ENCODE peak calls at places on chromosomes 13 and 19, in four cellular contexts. One of them, this sample, is unnamed.

GRCh38 chr19:33252971-33253370 is 27.3 kb upstream of the SLC7A10 start:
- DNase-seq in tibial nerve: no peak
- DNase-seq in fibroblast of lung: no peak
- DNase-seq in endodermal cell: no peak
- DNase-seq in this sample: no peak

GRCh38 chr13:49814551-49815270 is 22.2 kb upstream of the KPNA3 start:
- DNase-seq in tibial nerve: no peak
- DNase-seq in endodermal cell: no peak
- DNase-seq in fibroblast of lung: peak; percentile 23
- DNase-seq in this sample: no peak

GRCh38 chr13:29435125-29435911 is 160.2 kb downstream of the SLC7A1 start:
- DNase-seq in endodermal cell: no peak
- DNase-seq in fibroblast of lung: peak; percentile 95
- DNase-seq in tibial nerve: peak; percentile 8
- DNase-seq in this sample: no peak

GRCh38 chr13:113920173-113920572 is 53.7 kb downstream of the C13orf46 start:
- DNase-seq in endodermal cell: no peak
- DNase-seq in tibial nerve: no peak
- DNase-seq in fibroblast of lung: no peak
- DNase-seq in this sample: peak; percentile 46

GRCh38 chr19:28595722-28596121 is 617.2 kb downstream of the UQCRFS1 start:
- DNase-seq in tibial nerve: no peak
- DNase-seq in fibroblast of lung: no peak
- DNase-seq in endodermal cell: no peak
- DNase-seq in this sample: no peak

GRCh38 chr13:49097374-49097773 is 121.7 kb downstream of the FNDC3A start:
- DNase-seq in tibial nerve: no peak
- DNase-seq in endodermal cell: no peak
- DNase-seq in fibroblast of lung: peak; percentile 89
- DNase-seq in this sample: no peak

GRCh38 chr13:112968380-112968909 is 569 bp upstream of the MCF2L start:
- DNase-seq in endodermal cell: peak; percentile 79
- DNase-seq in fibroblast of lung: no peak
- DNase-seq in tibial nerve: no peak
- DNase-seq in this sample: no peak

GRCh38 chr19:37977992-37978391 is 71.0 kb downstream of the SIPA1L3 start:
- DNase-seq in endodermal cell: no peak
- DNase-seq in fibroblast of lung: peak; percentile 61
- DNase-seq in tibial nerve: no peak
- DNase-seq in this sample: peak; percentile 69

GRCh38 chr13:25771641-25772478 is 280.0 kb downstream of the SHISA2 start:
- DNase-seq in fibroblast of lung: peak; percentile 14
- DNase-seq in endodermal cell: peak; percentile 62
- DNase-seq in tibial nerve: no peak
- DNase-seq in this sample: peak; percentile 71

GRCh38 chr13:30739646-30740642 is 4.6 kb downstream of the ALOX5AP start:
- DNase-seq in fibroblast of lung: peak; percentile 90
- DNase-seq in endodermal cell: peak; percentile 73
- DNase-seq in tibial nerve: no peak
- DNase-seq in this sample: peak; percentile 76

GRCh38 chr19:17902701-17903100 is 30.1 kb upstream of the CCDC124 start:
- DNase-seq in fibroblast of lung: peak; percentile 38
- DNase-seq in tibial nerve: no peak
- DNase-seq in endodermal cell: no peak
- DNase-seq in this sample: no peak

GRCh38 chr13:21837841-21838551 is 167.1 kb downstream of the FGF9 start:
- DNase-seq in fibroblast of lung: no peak
- DNase-seq in endodermal cell: no peak
- DNase-seq in tibial nerve: no peak
- DNase-seq in this sample: peak; percentile 84

GRCh38 chr19:49432141-49433073 is 7.2 kb downstream of the GFY start:
- DNase-seq in endodermal cell: peak; percentile 91
- DNase-seq in fibroblast of lung: no peak
- DNase-seq in tibial nerve: no peak
- DNase-seq in this sample: no peak

GRCh38 chr13:50085063-50085462 is 69.8 kb downstream of the KCNRG start:
- DNase-seq in tibial nerve: no peak
- DNase-seq in endodermal cell: no peak
- DNase-seq in fibroblast of lung: peak; percentile 71
- DNase-seq in this sample: peak; percentile 44

GRCh38 chr19:40700083-40700482 is 9.6 kb upstream of the NUMBL start:
- DNase-seq in endodermal cell: no peak
- DNase-seq in fibroblast of lung: no peak
- DNase-seq in tibial nerve: no peak
- DNase-seq in this sample: no peak

GRCh38 chr13:32734511-32734910 is 148.3 kb downstream of the PDS5B start:
- DNase-seq in fibroblast of lung: peak; percentile 42
- DNase-seq in endodermal cell: no peak
- DNase-seq in tibial nerve: peak; percentile 21
- DNase-seq in this sample: peak; percentile 45

GRCh38 chr13:94079876-94080275 is 399.6 kb downstream of the DCT start:
- DNase-seq in endodermal cell: no peak
- DNase-seq in fibroblast of lung: peak; percentile 69
- DNase-seq in tibial nerve: no peak
- DNase-seq in this sample: no peak

GRCh38 chr19:6464070-6464873 is at the start of gene CRB3:
- DNase-seq in fibroblast of lung: no peak
- DNase-seq in tibial nerve: no peak
- DNase-seq in endodermal cell: peak; percentile 99
- DNase-seq in this sample: no peak

GRCh38 chr19:49019242-49019932 is 2.5 kb upstream of the LHB start:
- DNase-seq in tibial nerve: peak; percentile 25
- DNase-seq in fibroblast of lung: peak; percentile 28
- DNase-seq in endodermal cell: peak; percentile 94
- DNase-seq in this sample: peak; percentile 43

GRCh38 chr13:21537105-21537504 is 66.9 kb downstream of the MICU2 start:
- DNase-seq in fibroblast of lung: peak; percentile 2
- DNase-seq in tibial nerve: no peak
- DNase-seq in endodermal cell: no peak
- DNase-seq in this sample: no peak

GRCh38 chr19:49362048-49362925 is at the start of gene TEAD2:
- DNase-seq in endodermal cell: peak; percentile 92
- DNase-seq in tibial nerve: peak; percentile 69
- DNase-seq in fibroblast of lung: peak; percentile 47
- DNase-seq in this sample: peak; percentile 76

GRCh38 chr19:57583104-57583520 is 833 bp upstream of the ZIK1 start:
- DNase-seq in endodermal cell: no peak
- DNase-seq in tibial nerve: no peak
- DNase-seq in fibroblast of lung: no peak
- DNase-seq in this sample: no peak

GRCh38 chr19:46489445-46490272 is 6.0 kb downstream of the PNMA8B start:
- DNase-seq in fibroblast of lung: peak; percentile 56
- DNase-seq in tibial nerve: peak; percentile 50
- DNase-seq in endodermal cell: peak; percentile 76
- DNase-seq in this sample: no peak

GRCh38 chr13:72204291-72204690 is 337.3 kb upstream of the DACH1 start:
- DNase-seq in fibroblast of lung: peak; percentile 70
- DNase-seq in endodermal cell: no peak
- DNase-seq in tibial nerve: no peak
- DNase-seq in this sample: no peak

GRCh38 chr13:64239372-64239771 is 2823.7 kb upstream of the PCDH20 start:
- DNase-seq in tibial nerve: no peak
- DNase-seq in fibroblast of lung: peak; percentile 49
- DNase-seq in endodermal cell: no peak
- DNase-seq in this sample: no peak

GRCh38 chr13:84417426-84417825 is 535.2 kb upstream of the SLITRK1 start:
- DNase-seq in fibroblast of lung: no peak
- DNase-seq in endodermal cell: no peak
- DNase-seq in tibial nerve: no peak
- DNase-seq in this sample: no peak

GRCh38 chr19:34335914-34336313 is 29.1 kb upstream of the GPI start:
- DNase-seq in tibial nerve: no peak
- DNase-seq in fibroblast of lung: no peak
- DNase-seq in endodermal cell: no peak
- DNase-seq in this sample: no peak

GRCh38 chr13:107099661-107100060 is 531.7 kb upstream of the ARGLU1 start:
- DNase-seq in tibial nerve: no peak
- DNase-seq in fibroblast of lung: peak; percentile 53
- DNase-seq in endodermal cell: no peak
- DNase-seq in this sample: no peak

GRCh38 chr13:20672772-20673171 is 30.7 kb upstream of the IL17D start:
- DNase-seq in fibroblast of lung: peak; percentile 20
- DNase-seq in endodermal cell: no peak
- DNase-seq in tibial nerve: no peak
- DNase-seq in this sample: no peak

GRCh38 chr13:41601718-41602445 is 144.5 kb downstream of the RGCC start:
- DNase-seq in fibroblast of lung: peak; percentile 54
- DNase-seq in tibial nerve: no peak
- DNase-seq in endodermal cell: no peak
- DNase-seq in this sample: no peak

GRCh38 chr13:105343134-105343806 is 1192.2 kb downstream of the EFNB2 start:
- DNase-seq in fibroblast of lung: peak; percentile 42
- DNase-seq in endodermal cell: no peak
- DNase-seq in tibial nerve: no peak
- DNase-seq in this sample: peak; percentile 35

GRCh38 chr13:97322740-97323342 is 100.7 kb downstream of the MBNL2 start:
- DNase-seq in fibroblast of lung: peak; percentile 63
- DNase-seq in tibial nerve: no peak
- DNase-seq in endodermal cell: no peak
- DNase-seq in this sample: no peak

GRCh38 chr13:100664171-100664900 is 10.3 kb downstream of the TMTC4 start:
- DNase-seq in tibial nerve: no peak
- DNase-seq in endodermal cell: no peak
- DNase-seq in fibroblast of lung: no peak
- DNase-seq in this sample: no peak

GRCh38 chr13:33524086-33524485 is 238.5 kb upstream of the STARD13 start:
- DNase-seq in fibroblast of lung: peak; percentile 88
- DNase-seq in tibial nerve: no peak
- DNase-seq in endodermal cell: no peak
- DNase-seq in this sample: no peak

GRCh38 chr19:56732974-56733373 is 61.4 kb upstream of the ZNF835 start:
- DNase-seq in fibroblast of lung: no peak
- DNase-seq in tibial nerve: no peak
- DNase-seq in endodermal cell: no peak
- DNase-seq in this sample: no peak

GRCh38 chr13:46082324-46082723 is 22.5 kb downstream of the CPB2 start:
- DNase-seq in tibial nerve: no peak
- DNase-seq in endodermal cell: no peak
- DNase-seq in fibroblast of lung: no peak
- DNase-seq in this sample: no peak

GRCh38 chr13:46871557-46871956 is 25.3 kb downstream of the HTR2A start:
- DNase-seq in fibroblast of lung: no peak
- DNase-seq in tibial nerve: no peak
- DNase-seq in endodermal cell: no peak
- DNase-seq in this sample: no peak

GRCh38 chr13:29490561-29490960 is 104.9 kb downstream of the SLC7A1 start:
- DNase-seq in fibroblast of lung: no peak
- DNase-seq in endodermal cell: no peak
- DNase-seq in tibial nerve: no peak
- DNase-seq in this sample: no peak

GRCh38 chr19:31725051-31725450 is 375.8 kb upstream of the TSHZ3 start:
- DNase-seq in tibial nerve: no peak
- DNase-seq in endodermal cell: no peak
- DNase-seq in fibroblast of lung: no peak
- DNase-seq in this sample: no peak

GRCh38 chr13:35484384-35484783 is 7.9 kb upstream of the MAB21L1 start:
- DNase-seq in tibial nerve: no peak
- DNase-seq in fibroblast of lung: no peak
- DNase-seq in endodermal cell: no peak
- DNase-seq in this sample: no peak
- H3K4me3 ChIP-seq in tibial nerve: no peak overlapping the region
- H3K4me3 ChIP-seq in fibroblast of lung: no peak overlapping the region
- H3K4me3 ChIP-seq in endodermal cell: no peak overlapping the region
- H3K4me3 ChIP-seq in this sample: no peak overlapping the region

DNA sequence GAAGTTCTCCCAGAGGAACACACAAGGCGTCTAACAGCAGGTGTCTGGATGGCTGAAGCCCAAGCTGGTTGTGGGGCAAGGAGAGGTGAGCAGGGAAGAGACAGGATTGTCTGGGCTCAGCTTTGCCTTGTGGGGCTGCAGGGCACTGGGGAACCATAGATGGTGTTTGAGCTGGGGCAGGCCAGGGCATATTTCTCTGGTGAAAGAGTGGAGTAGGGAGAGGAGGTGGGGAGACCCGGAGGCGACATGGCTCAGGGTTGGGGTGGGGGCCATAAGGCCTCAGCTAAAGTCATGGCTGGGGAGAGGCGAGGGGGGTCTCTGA is 5.4 kb upstream of the PALM start:
- DNase-seq in tibial nerve: no peak
- DNase-seq in endodermal cell: no peak
- DNase-seq in fibroblast of lung: no peak
- DNase-seq in this sample: no peak
- H3K27ac ChIP-seq in tibial nerve: no peak overlapping the region
- H3K27ac ChIP-seq in endodermal cell: no peak overlapping the region
- H3K27ac ChIP-seq in fibroblast of lung: no peak overlapping the region
- H3K27ac ChIP-seq in this sample: no peak overlapping the region

GRCh38 chr13:27967736-27968315 is 1.3 kb downstream of the CDX2 start:
- DNase-seq in fibroblast of lung: no peak
- DNase-seq in tibial nerve: no peak
- DNase-seq in endodermal cell: peak; percentile 63
- DNase-seq in this sample: no peak
- H3K4me3 ChIP-seq in fibroblast of lung: no peak overlapping the region
- H3K4me3 ChIP-seq in tibial nerve: peak overlapping the region; percentile 12
- H3K4me3 ChIP-seq in endodermal cell: no peak overlapping the region
- H3K4me3 ChIP-seq in this sample: no peak overlapping the region

GRCh38 chr13:23557733-23558132 is 12.5 kb upstream of the TNFRSF19 start:
- DNase-seq in fibroblast of lung: no peak
- DNase-seq in endodermal cell: no peak
- DNase-seq in tibial nerve: no peak
- DNase-seq in this sample: no peak

GRCh38 chr13:23558675-23559536 is 11.3 kb upstream of the TNFRSF19 start:
- DNase-seq in tibial nerve: peak; percentile 50
- DNase-seq in endodermal cell: no peak
- DNase-seq in fibroblast of lung: peak; percentile 92
- DNase-seq in this sample: peak; percentile 7

GRCh38 chr13:23561261-23561660 is 9.0 kb upstream of the TNFRSF19 start:
- DNase-seq in tibial nerve: no peak
- DNase-seq in endodermal cell: no peak
- DNase-seq in fibroblast of lung: no peak
- DNase-seq in this sample: no peak

GRCh38 chr13:23563085-23563484 is 7.1 kb upstream of the TNFRSF19 start:
- DNase-seq in endodermal cell: no peak
- DNase-seq in fibroblast of lung: no peak
- DNase-seq in tibial nerve: no peak
- DNase-seq in this sample: no peak

DNA sequence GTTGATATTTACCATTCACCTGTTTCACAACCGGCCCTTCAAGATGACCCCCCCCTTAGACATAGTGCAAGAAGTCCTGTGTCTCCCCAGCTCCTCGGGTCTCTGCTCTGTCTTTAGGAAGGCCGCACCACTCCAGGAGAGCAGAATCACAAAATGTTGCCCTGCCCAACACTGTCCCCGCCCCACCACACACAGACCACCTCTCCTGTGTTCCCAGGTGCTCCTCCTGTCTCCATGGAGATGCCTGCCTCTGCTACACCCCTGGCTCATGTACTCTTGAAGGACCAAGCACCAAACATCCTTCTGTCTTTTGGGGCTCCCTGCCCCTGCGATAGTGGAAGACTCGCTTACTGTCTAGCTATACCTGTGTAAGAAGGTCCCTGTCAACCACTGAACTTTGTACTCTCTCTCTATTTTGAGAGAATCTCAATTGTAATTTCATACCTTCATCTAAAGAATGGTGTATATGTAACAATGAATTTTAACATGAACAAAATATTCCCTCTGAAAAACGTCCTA is 9.6 kb upstream of the TNFRSF19 start:
- DNase-seq in endodermal cell: no peak
- DNase-seq in tibial nerve: no peak
- DNase-seq in fibroblast of lung: no peak
- DNase-seq in this sample: no peak
- H3K27ac ChIP-seq in endodermal cell: no peak overlapping the region
- H3K27ac ChIP-seq in tibial nerve: peak overlapping the region; percentile 51
- H3K27ac ChIP-seq in fibroblast of lung: no peak overlapping the region
- H3K27ac ChIP-seq in this sample: no peak overlapping the region

GRCh38 chr19:35868172-35868822 is at the start of gene APLP1:
- DNase-seq in fibroblast of lung: no peak
- DNase-seq in tibial nerve: no peak
- DNase-seq in endodermal cell: peak; percentile 86
- DNase-seq in this sample: peak; percentile 25
- H3K4me3 ChIP-seq in fibroblast of lung: peak within 1 kb of the TSS; percentile 17
- H3K4me3 ChIP-seq in tibial nerve: peak within 1 kb of the TSS; percentile 58
- H3K4me3 ChIP-seq in endodermal cell: peak within 1 kb of the TSS; percentile 73
- H3K4me3 ChIP-seq in this sample: peak within 1 kb of the TSS; percentile 44

This sample was measured in SJSA1.